ENCODE peak calls at places on chromosomes 16 and 17, in ten cellular contexts. R is stimulated activated naive CD4-positive, alpha-beta T cell; Q is BE2C; G is tibial nerve; P is CD8-positive, alpha-beta T cell; L is fibroblast of the conjunctiva; U is GM12891; I is ELR; N is activated CD4-positive, alpha-beta T cell treated with anti-CD3 and anti-CD28 coated beads for 1 hour; Y is C1 segment of cervical spinal cord. X is an unnamed sample.

GRCh38 chr17:60079401-60079861 is 710 bp upstream of the HEATR6 start:
- DNase-seq in R (no peak), Q (no peak), G (no peak), P (no peak), L (no peak), U (no peak), I (peak), N (no peak), Y (peak), X (no peak)

GRCh38 chr16:69105501-69106361 is at the start of gene HAS3:
- DNase-seq in R (peak), Q (peak), G (no peak), P (peak), L (peak), U (peak), I (peak), N (no peak), Y (no peak), X (no peak)

GRCh38 chr16:70258065-70258464 is 6.3 kb upstream of the EXOSC6 start:
- DNase-seq in R (no peak), Q (no peak), G (no peak), P (no peak), L (no peak), U (no peak), I (no peak), N (no peak), Y (no peak), X (no peak)

GRCh38 chr16:89923640-89924297 is 627 bp downstream of the TUBB3 start:
- DNase-seq in R (no peak), Q (peak), G (no peak), P (no peak), L (no peak), U (no peak), I (peak), N (no peak), Y (no peak), X (no peak)

GRCh38 chr17:70144260-70144846 is 25.0 kb upstream of the KCNJ2 start:
- DNase-seq in R (no peak), Q (no peak), G (no peak), P (no peak), L (peak), U (no peak), I (peak), N (no peak), Y (no peak), X (no peak)

GRCh38 chr17:82441686-82442487 is 8.7 kb downstream of the CYBC1 start:
- DNase-seq in R (no peak), Q (no peak), G (no peak), P (no peak), L (no peak), U (no peak), I (no peak), N (no peak), Y (no peak), X (no peak)

GRCh38 chr17:75909812-75910274 is 5.2 kb upstream of the MRPL38 start:
- DNase-seq in R (no peak), Q (peak), G (no peak), P (no peak), L (peak), U (no peak), I (no peak), N (no peak), Y (peak), X (no peak)

GRCh38 chr16:87918314-87918713 is 18.0 kb downstream of the CA5A start:
- DNase-seq in R (no peak), Q (no peak), G (peak), P (no peak), L (no peak), U (no peak), I (peak), N (no peak), Y (peak), X (peak)

GRCh38 chr16:11556945-11557720 is 29.6 kb downstream of the LITAF start:
- DNase-seq in R (peak), Q (no peak), G (no peak), P (peak), L (no peak), U (no peak), I (no peak), N (no peak), Y (no peak), X (no peak)

GRCh38 chr16:88768041-88768876 is 16.8 kb downstream of the PIEZO1 start:
- DNase-seq in R (no peak), Q (peak), G (no peak), P (no peak), L (peak), U (no peak), I (no peak), N (no peak), Y (peak), X (no peak)

GRCh38 chr17:46942441-46943217 is 19.7 kb downstream of the GOSR2 start:
- DNase-seq in R (peak), Q (peak), G (no peak), P (peak), L (peak), U (peak), I (peak), N (no peak), Y (peak), X (peak)

GRCh38 chr17:42980274-42980765 is at the start of gene RUNDC1:
- DNase-seq in R (peak), Q (peak), G (peak), P (peak), L (peak), U (peak), I (peak), N (peak), Y (peak), X (peak)

GRCh38 chr16:88712362-88712979 is 6.2 kb downstream of the CTU2 start:
- DNase-seq in R (no peak), Q (no peak), G (no peak), P (no peak), L (no peak), U (no peak), I (no peak), N (no peak), Y (no peak), X (no peak)

GRCh38 chr16:28182183-28182582 is 29.6 kb downstream of the XPO6 start:
- DNase-seq in R (no peak), Q (no peak), G (no peak), P (peak), L (no peak), U (no peak), I (peak), N (no peak), Y (no peak), X (no peak)

GRCh38 chr16:85370881-85371651 is 242.1 kb upstream of the GSE1 start:
- DNase-seq in R (no peak), Q (peak), G (peak), P (no peak), L (no peak), U (no peak), I (no peak), N (no peak), Y (peak), X (no peak)

GRCh38 chr16:76910931-76911330 is 280.1 kb upstream of the MON1B start:
- DNase-seq in R (no peak), Q (no peak), G (no peak), P (no peak), L (peak), U (no peak), I (no peak), N (no peak), Y (no peak), X (no peak)

GRCh38 chr16:56889206-56889605 is 24.2 kb downstream of the SLC12A3 start:
- DNase-seq in R (no peak), Q (no peak), G (no peak), P (no peak), L (no peak), U (no peak), I (no peak), N (no peak), Y (no peak), X (no peak)

GRCh38 chr17:68455756-68456528 is 1.4 kb downstream of the WIPI1 start:
- DNase-seq in R (no peak), Q (no peak), G (peak), P (no peak), L (peak), U (no peak), I (peak), N (no peak), Y (no peak), X (no peak)